ENCODE peak calls at places on chromosome 16, in ten cellular contexts. One of them, this sample, is unnamed.

GRCh38 chr16:71792176-71792575 is 16.5 kb downstream of the AP1G1 start:
- DNase-seq in sigmoid colon: no peak
- DNase-seq in prostate gland: no peak
- DNase-seq in mucosa of descending colon: no peak
- DNase-seq in Karpas-422: no peak
- DNase-seq in adrenal gland: no peak
- DNase-seq in A673: no peak
- DNase-seq in Peyer's patch: no peak
- DNase-seq in naive thymus-derived CD4-positive, alpha-beta T cell: no peak
- DNase-seq in lung: no peak
- DNase-seq in this sample: no peak

GRCh38 chr16:81094771-81095251 is 1.4 kb downstream of the GCSH start:
- DNase-seq in Peyer's patch: no peak
- DNase-seq in mucosa of descending colon: no peak
- DNase-seq in naive thymus-derived CD4-positive, alpha-beta T cell: no peak
- DNase-seq in adrenal gland: no peak
- DNase-seq in sigmoid colon: no peak
- DNase-seq in lung: no peak
- DNase-seq in A673: no peak
- DNase-seq in prostate gland: no peak
- DNase-seq in Karpas-422: peak; percentile 58
- DNase-seq in this sample: no peak

GRCh38 chr16:80948886-80949502 is 57.7 kb downstream of the CMC2 start:
- DNase-seq in Karpas-422: peak; percentile 85
- DNase-seq in sigmoid colon: no peak
- DNase-seq in prostate gland: no peak
- DNase-seq in naive thymus-derived CD4-positive, alpha-beta T cell: no peak
- DNase-seq in Peyer's patch: peak; percentile 62
- DNase-seq in adrenal gland: peak; percentile 84
- DNase-seq in A673: peak; percentile 72
- DNase-seq in mucosa of descending colon: peak; percentile 62
- DNase-seq in lung: no peak
- DNase-seq in this sample: no peak

GRCh38 chr16:54538241-54538640 is 251.7 kb upstream of the IRX3 start:
- DNase-seq in sigmoid colon: no peak
- DNase-seq in prostate gland: no peak
- DNase-seq in A673: peak; percentile 26
- DNase-seq in Karpas-422: no peak
- DNase-seq in mucosa of descending colon: no peak
- DNase-seq in Peyer's patch: no peak
- DNase-seq in lung: no peak
- DNase-seq in naive thymus-derived CD4-positive, alpha-beta T cell: no peak
- DNase-seq in adrenal gland: no peak
- DNase-seq in this sample: no peak

GRCh38 chr16:15988268-15989013 is 39.0 kb downstream of the ABCC1 start:
- DNase-seq in Peyer's patch: no peak
- DNase-seq in Karpas-422: no peak
- DNase-seq in A673: no peak
- DNase-seq in adrenal gland: peak; percentile 12
- DNase-seq in naive thymus-derived CD4-positive, alpha-beta T cell: no peak
- DNase-seq in prostate gland: no peak
- DNase-seq in sigmoid colon: no peak
- DNase-seq in lung: no peak
- DNase-seq in mucosa of descending colon: no peak
- DNase-seq in this sample: peak; percentile 32

GRCh38 chr16:15052747-15053476 is 3.0 kb downstream of the NTAN1 start:
- DNase-seq in sigmoid colon: no peak
- DNase-seq in mucosa of descending colon: no peak
- DNase-seq in prostate gland: no peak
- DNase-seq in adrenal gland: no peak
- DNase-seq in Peyer's patch: no peak
- DNase-seq in lung: no peak
- DNase-seq in naive thymus-derived CD4-positive, alpha-beta T cell: no peak
- DNase-seq in A673: no peak
- DNase-seq in Karpas-422: no peak
- DNase-seq in this sample: no peak

GRCh38 chr16:86519649-86520316 is 9.5 kb downstream of the FOXF1 start:
- DNase-seq in naive thymus-derived CD4-positive, alpha-beta T cell: peak; percentile 40
- DNase-seq in mucosa of descending colon: peak; percentile 57
- DNase-seq in Karpas-422: peak; percentile 73
- DNase-seq in A673: peak; percentile 60
- DNase-seq in adrenal gland: peak; percentile 65
- DNase-seq in lung: no peak
- DNase-seq in prostate gland: peak; percentile 32
- DNase-seq in sigmoid colon: peak; percentile 89
- DNase-seq in Peyer's patch: peak; percentile 85
- DNase-seq in this sample: peak; percentile 79

GRCh38 chr16:49055824-49056545 is 225.7 kb downstream of the CBLN1 start:
- DNase-seq in naive thymus-derived CD4-positive, alpha-beta T cell: no peak
- DNase-seq in prostate gland: no peak
- DNase-seq in lung: no peak
- DNase-seq in adrenal gland: no peak
- DNase-seq in A673: peak; percentile 14
- DNase-seq in Karpas-422: peak; percentile 70
- DNase-seq in Peyer's patch: no peak
- DNase-seq in sigmoid colon: no peak
- DNase-seq in mucosa of descending colon: no peak
- DNase-seq in this sample: no peak

GRCh38 chr16:35188288-35189155 is 1729.1 kb downstream of the TP53TG3F start:
- DNase-seq in A673: no peak
- DNase-seq in mucosa of descending colon: peak; percentile 12
- DNase-seq in lung: no peak
- DNase-seq in sigmoid colon: no peak
- DNase-seq in Karpas-422: peak; percentile 58
- DNase-seq in naive thymus-derived CD4-positive, alpha-beta T cell: no peak
- DNase-seq in Peyer's patch: no peak
- DNase-seq in adrenal gland: no peak
- DNase-seq in prostate gland: no peak
- DNase-seq in this sample: no peak

GRCh38 chr16:48734220-48734619 is 124.2 kb upstream of the N4BP1 start:
- DNase-seq in naive thymus-derived CD4-positive, alpha-beta T cell: no peak
- DNase-seq in Peyer's patch: no peak
- DNase-seq in mucosa of descending colon: no peak
- DNase-seq in adrenal gland: no peak
- DNase-seq in prostate gland: no peak
- DNase-seq in A673: no peak
- DNase-seq in Karpas-422: no peak
- DNase-seq in sigmoid colon: no peak
- DNase-seq in lung: no peak
- DNase-seq in this sample: no peak

DNA sequence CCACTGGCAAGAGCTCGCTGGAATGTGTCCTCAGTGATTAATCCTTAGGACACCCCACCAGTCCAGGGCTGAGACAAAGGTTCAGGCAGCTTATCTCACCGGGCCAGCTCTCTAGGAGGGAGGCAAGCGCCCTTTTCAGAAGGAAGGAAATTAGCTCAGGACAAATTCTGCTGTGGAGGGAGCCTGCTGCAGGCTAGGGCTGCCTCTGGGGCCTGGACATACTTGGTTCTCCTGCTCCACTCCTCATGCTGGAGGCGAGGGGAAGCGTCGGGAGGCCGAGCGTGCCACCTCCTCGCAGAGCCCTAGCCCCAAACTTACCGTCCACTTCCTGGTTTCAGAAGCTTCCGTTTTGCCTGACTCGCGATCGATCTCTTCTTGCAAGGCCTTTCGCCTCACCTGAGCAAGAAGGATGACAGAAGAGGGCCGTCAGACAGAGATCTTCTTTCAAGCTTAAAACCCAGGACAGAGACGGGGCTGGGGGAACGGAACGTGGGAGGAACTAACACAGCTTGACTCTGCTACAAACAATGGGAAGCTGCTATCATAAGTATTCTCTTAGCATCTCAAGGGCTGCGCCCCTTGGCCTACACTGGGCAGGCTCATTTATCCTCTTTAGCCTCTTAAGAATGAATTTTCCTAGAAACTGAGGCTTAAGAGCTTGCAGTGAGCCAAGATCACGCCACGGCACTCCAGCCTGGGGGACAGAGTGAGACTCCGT is 7.7 kb downstream of the KNOP1 start:
- DNase-seq in naive thymus-derived CD4-positive, alpha-beta T cell: no peak
- DNase-seq in adrenal gland: no peak
- DNase-seq in prostate gland: no peak
- DNase-seq in mucosa of descending colon: no peak
- DNase-seq in lung: no peak
- DNase-seq in A673: no peak
- DNase-seq in Karpas-422: no peak
- DNase-seq in Peyer's patch: no peak
- DNase-seq in sigmoid colon: no peak
- DNase-seq in this sample: no peak
- H3K4me1 ChIP-seq in naive thymus-derived CD4-positive, alpha-beta T cell: no peaks in the 10 kb centered on the region
- H3K4me1 ChIP-seq in adrenal gland: no peaks in the 10 kb centered on the region
- H3K4me1 ChIP-seq in prostate gland: no peaks in the 10 kb centered on the region
- H3K4me1 ChIP-seq in mucosa of descending colon: no peaks in the 10 kb centered on the region
- H3K4me1 ChIP-seq in lung: no peaks in the 10 kb centered on the region
- H3K4me1 ChIP-seq in A673: no peaks in the 10 kb centered on the region
- H3K4me1 ChIP-seq in Karpas-422: no peaks in the 10 kb centered on the region
- H3K4me1 ChIP-seq in Peyer's patch: no peaks in the 10 kb centered on the region
- H3K4me1 ChIP-seq in sigmoid colon: no peaks in the 10 kb centered on the region
- H3K4me1 ChIP-seq in this sample: peaks cover 18% of the 10 kb centered on the region

DNA sequence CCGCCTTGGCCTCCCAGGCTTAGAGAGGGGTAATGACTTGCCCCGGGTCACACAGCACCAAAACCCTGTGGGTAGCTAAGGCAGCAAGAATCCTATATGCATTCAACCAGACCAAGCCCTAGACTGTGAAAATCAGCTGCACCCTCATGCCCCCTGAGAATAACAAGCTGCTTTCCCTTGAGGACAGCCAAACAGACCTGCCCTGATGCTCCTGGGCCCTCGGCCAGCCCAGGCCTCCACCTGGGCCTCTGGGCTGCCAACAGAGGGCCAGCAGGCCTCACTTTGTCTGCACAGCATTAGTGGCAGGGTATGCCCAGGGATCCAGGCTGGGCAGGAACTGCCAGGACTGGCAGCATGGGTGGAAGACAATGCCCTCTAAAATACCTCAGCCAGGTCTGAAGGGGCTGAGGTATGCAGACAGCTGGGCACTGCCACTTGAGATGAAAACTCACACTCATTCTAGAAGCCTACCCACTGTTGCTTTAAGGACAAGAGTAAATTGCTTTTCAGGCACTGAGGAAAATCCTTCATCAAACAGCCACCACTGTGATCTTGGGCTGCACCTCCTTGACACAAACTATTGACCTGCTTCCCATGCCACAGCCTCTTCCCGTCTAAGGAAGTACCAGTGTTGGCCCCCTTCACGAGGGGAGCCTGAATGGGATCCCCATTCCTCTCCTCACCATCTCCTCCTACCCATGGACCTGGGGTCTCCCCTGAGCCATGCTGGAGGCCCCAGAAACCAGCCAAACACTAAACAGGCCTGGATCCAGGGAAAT is 8.8 kb downstream of the ST3GAL2 start:
- DNase-seq in mucosa of descending colon: no peak
- DNase-seq in Peyer's patch: no peak
- DNase-seq in Karpas-422: peak; percentile 92
- DNase-seq in prostate gland: no peak
- DNase-seq in sigmoid colon: no peak
- DNase-seq in naive thymus-derived CD4-positive, alpha-beta T cell: no peak
- DNase-seq in adrenal gland: no peak
- DNase-seq in A673: no peak
- DNase-seq in lung: no peak
- DNase-seq in this sample: no peak
- H3K4me1 ChIP-seq in mucosa of descending colon: peaks cover 52% of the 10 kb centered on the region
- H3K4me1 ChIP-seq in Peyer's patch: peaks cover 79% of the 10 kb centered on the region
- H3K4me1 ChIP-seq in Karpas-422: peaks cover 72% of the 10 kb centered on the region
- H3K4me1 ChIP-seq in prostate gland: peaks cover 3% of the 10 kb centered on the region
- H3K4me1 ChIP-seq in sigmoid colon: peaks cover 74% of the 10 kb centered on the region
- H3K4me1 ChIP-seq in naive thymus-derived CD4-positive, alpha-beta T cell: peaks cover 32% of the 10 kb centered on the region
- H3K4me1 ChIP-seq in adrenal gland: peaks cover 34% of the 10 kb centered on the region
- H3K4me1 ChIP-seq in A673: peaks cover 44% of the 10 kb centered on the region
- H3K4me1 ChIP-seq in lung: peaks cover 44% of the 10 kb centered on the region
- H3K4me1 ChIP-seq in this sample: peaks cover 53% of the 10 kb centered on the region

GRCh38 chr16:74305978-74306784 is 9.6 kb downstream of the PSMD7 start:
- DNase-seq in Karpas-422: no peak
- DNase-seq in A673: no peak
- DNase-seq in adrenal gland: no peak
- DNase-seq in Peyer's patch: no peak
- DNase-seq in sigmoid colon: no peak
- DNase-seq in lung: no peak
- DNase-seq in mucosa of descending colon: no peak
- DNase-seq in naive thymus-derived CD4-positive, alpha-beta T cell: no peak
- DNase-seq in prostate gland: no peak
- DNase-seq in this sample: no peak

GRCh38 chr16:74305286-74305685 is 8.7 kb downstream of the PSMD7 start:
- DNase-seq in sigmoid colon: no peak
- DNase-seq in naive thymus-derived CD4-positive, alpha-beta T cell: no peak
- DNase-seq in Peyer's patch: no peak
- DNase-seq in adrenal gland: no peak
- DNase-seq in A673: no peak
- DNase-seq in prostate gland: no peak
- DNase-seq in mucosa of descending colon: no peak
- DNase-seq in Karpas-422: no peak
- DNase-seq in lung: no peak
- DNase-seq in this sample: no peak

GRCh38 chr16:74304164-74304834 is 7.7 kb downstream of the PSMD7 start:
- DNase-seq in sigmoid colon: no peak
- DNase-seq in mucosa of descending colon: no peak
- DNase-seq in prostate gland: no peak
- DNase-seq in Karpas-422: peak; percentile 65
- DNase-seq in A673: peak; percentile 22
- DNase-seq in lung: no peak
- DNase-seq in Peyer's patch: no peak
- DNase-seq in naive thymus-derived CD4-positive, alpha-beta T cell: no peak
- DNase-seq in adrenal gland: no peak
- DNase-seq in this sample: peak; percentile 5

GRCh38 chr16:74302341-74302740 is 5.7 kb downstream of the PSMD7 start:
- DNase-seq in prostate gland: no peak
- DNase-seq in A673: no peak
- DNase-seq in naive thymus-derived CD4-positive, alpha-beta T cell: no peak
- DNase-seq in mucosa of descending colon: no peak
- DNase-seq in lung: no peak
- DNase-seq in sigmoid colon: no peak
- DNase-seq in Karpas-422: no peak
- DNase-seq in Peyer's patch: no peak
- DNase-seq in adrenal gland: no peak
- DNase-seq in this sample: no peak

GRCh38 chr16:74304835-74305176 is 8.2 kb downstream of the PSMD7 start:
- DNase-seq in adrenal gland: no peak
- DNase-seq in naive thymus-derived CD4-positive, alpha-beta T cell: no peak
- DNase-seq in Peyer's patch: no peak
- DNase-seq in prostate gland: no peak
- DNase-seq in lung: no peak
- DNase-seq in sigmoid colon: no peak
- DNase-seq in A673: no peak
- DNase-seq in mucosa of descending colon: no peak
- DNase-seq in Karpas-422: no peak
- DNase-seq in this sample: no peak
- H3K4me1 ChIP-seq in adrenal gland: no peaks in the 10 kb centered on the region
- H3K4me1 ChIP-seq in naive thymus-derived CD4-positive, alpha-beta T cell: peaks cover 1% of the 10 kb centered on the region
- H3K4me1 ChIP-seq in Peyer's patch: no peaks in the 10 kb centered on the region
- H3K4me1 ChIP-seq in prostate gland: no peaks in the 10 kb centered on the region
- H3K4me1 ChIP-seq in lung: no peaks in the 10 kb centered on the region
- H3K4me1 ChIP-seq in sigmoid colon: no peaks in the 10 kb centered on the region
- H3K4me1 ChIP-seq in A673: no peaks in the 10 kb centered on the region
- H3K4me1 ChIP-seq in mucosa of descending colon: no peaks in the 10 kb centered on the region
- H3K4me1 ChIP-seq in Karpas-422: no peaks in the 10 kb centered on the region
- H3K4me1 ChIP-seq in this sample: no peaks in the 10 kb centered on the region

DNA sequence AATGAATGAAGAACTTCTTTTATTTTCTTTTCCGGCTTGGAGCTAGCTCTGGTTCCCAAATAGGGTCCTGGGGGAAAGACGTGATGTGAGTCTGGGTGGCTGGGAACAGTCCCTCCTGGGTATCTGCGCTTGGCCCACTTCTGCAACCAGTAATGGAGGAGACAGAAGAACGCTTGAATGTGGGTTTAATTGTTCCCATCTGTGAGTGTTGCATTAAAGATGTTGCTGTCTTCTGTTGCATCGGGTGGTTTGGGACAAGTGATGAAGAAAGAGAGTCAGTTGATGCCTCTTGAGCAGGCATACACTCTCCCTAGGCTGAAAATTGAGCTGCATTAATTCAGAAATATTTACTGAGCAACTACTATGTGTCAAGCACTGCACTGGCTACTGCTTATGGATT is 511.1 kb downstream of the CDH13 start:
- DNase-seq in adrenal gland: no peak
- DNase-seq in mucosa of descending colon: no peak
- DNase-seq in naive thymus-derived CD4-positive, alpha-beta T cell: no peak
- DNase-seq in Peyer's patch: no peak
- DNase-seq in prostate gland: no peak
- DNase-seq in A673: no peak
- DNase-seq in Karpas-422: no peak
- DNase-seq in lung: no peak
- DNase-seq in sigmoid colon: no peak
- DNase-seq in this sample: no peak
- H3K4me1 ChIP-seq in adrenal gland: peaks cover 5% of the 10 kb centered on the region
- H3K4me1 ChIP-seq in mucosa of descending colon: no peaks in the 10 kb centered on the region
- H3K4me1 ChIP-seq in naive thymus-derived CD4-positive, alpha-beta T cell: no peaks in the 10 kb centered on the region
- H3K4me1 ChIP-seq in Peyer's patch: peaks cover 13% of the 10 kb centered on the region
- H3K4me1 ChIP-seq in prostate gland: no peaks in the 10 kb centered on the region
- H3K4me1 ChIP-seq in A673: no peaks in the 10 kb centered on the region
- H3K4me1 ChIP-seq in Karpas-422: peaks cover 49% of the 10 kb centered on the region
- H3K4me1 ChIP-seq in lung: no peaks in the 10 kb centered on the region
- H3K4me1 ChIP-seq in sigmoid colon: no peaks in the 10 kb centered on the region
- H3K4me1 ChIP-seq in this sample: peaks cover 18% of the 10 kb centered on the region

This sample was measured in SJSA1.